ENCODE peak calls at places on chromosomes 12 and 14, in ten cellular contexts. One of them, this sample, is unnamed.

GRCh38 chr12:81953541-81953940 is 194.4 kb upstream of the PPFIA2 start:
- DNase-seq in thyroid gland: no peak
- DNase-seq in uterus: no peak
- DNase-seq in ovary: no peak
- DNase-seq in K562: no peak
- DNase-seq in gastrocnemius medialis: no peak
- DNase-seq in Peyer's patch: no peak
- DNase-seq in IMR-90: no peak
- DNase-seq in esophagus squamous epithelium: no peak
- DNase-seq in heart left ventricle: no peak
- DNase-seq in this sample: no peak

GRCh38 chr12:8655421-8655820 is 7.2 kb downstream of the MFAP5 start:
- DNase-seq in IMR-90: no peak
- DNase-seq in Peyer's patch: no peak
- DNase-seq in esophagus squamous epithelium: no peak
- DNase-seq in heart left ventricle: no peak
- DNase-seq in K562: no peak
- DNase-seq in gastrocnemius medialis: no peak
- DNase-seq in thyroid gland: no peak
- DNase-seq in uterus: no peak
- DNase-seq in ovary: no peak
- DNase-seq in this sample: no peak

GRCh38 chr14:90060312-90060964 is 1.4 kb upstream of the KCNK13 start:
- DNase-seq in Peyer's patch: peak
- DNase-seq in uterus: no peak
- DNase-seq in ovary: peak
- DNase-seq in K562: peak
- DNase-seq in heart left ventricle: peak
- DNase-seq in thyroid gland: peak
- DNase-seq in gastrocnemius medialis: no peak
- DNase-seq in IMR-90: peak
- DNase-seq in esophagus squamous epithelium: no peak
- DNase-seq in this sample: no peak

GRCh38 chr12:132700212-132700913 is 10.3 kb upstream of the PGAM5 start:
- DNase-seq in uterus: no peak
- DNase-seq in esophagus squamous epithelium: no peak
- DNase-seq in gastrocnemius medialis: no peak
- DNase-seq in ovary: no peak
- DNase-seq in IMR-90: peak
- DNase-seq in heart left ventricle: no peak
- DNase-seq in K562: no peak
- DNase-seq in thyroid gland: no peak
- DNase-seq in Peyer's patch: no peak
- DNase-seq in this sample: no peak

GRCh38 chr12:45309826-45310626 is 94.1 kb downstream of the ANO6 start:
- DNase-seq in Peyer's patch: no peak
- DNase-seq in ovary: no peak
- DNase-seq in uterus: no peak
- DNase-seq in esophagus squamous epithelium: no peak
- DNase-seq in K562: no peak
- DNase-seq in gastrocnemius medialis: no peak
- DNase-seq in IMR-90: peak
- DNase-seq in thyroid gland: no peak
- DNase-seq in heart left ventricle: no peak
- DNase-seq in this sample: no peak

GRCh38 chr12:88153959-88154358 is 11.9 kb downstream of the TMTC3 start:
- DNase-seq in IMR-90: peak
- DNase-seq in K562: no peak
- DNase-seq in Peyer's patch: no peak
- DNase-seq in gastrocnemius medialis: no peak
- DNase-seq in thyroid gland: no peak
- DNase-seq in uterus: no peak
- DNase-seq in heart left ventricle: no peak
- DNase-seq in ovary: no peak
- DNase-seq in esophagus squamous epithelium: no peak
- DNase-seq in this sample: no peak

GRCh38 chr14:40252817-40253447 is 820.7 kb upstream of the FBXO33 start:
- DNase-seq in gastrocnemius medialis: no peak
- DNase-seq in thyroid gland: no peak
- DNase-seq in ovary: no peak
- DNase-seq in heart left ventricle: no peak
- DNase-seq in IMR-90: no peak
- DNase-seq in K562: no peak
- DNase-seq in esophagus squamous epithelium: no peak
- DNase-seq in Peyer's patch: no peak
- DNase-seq in uterus: no peak
- DNase-seq in this sample: no peak

GRCh38 chr12:30450872-30451271 is 244.8 kb downstream of the IPO8 start:
- DNase-seq in Peyer's patch: no peak
- DNase-seq in thyroid gland: no peak
- DNase-seq in K562: peak
- DNase-seq in esophagus squamous epithelium: no peak
- DNase-seq in ovary: no peak
- DNase-seq in IMR-90: no peak
- DNase-seq in gastrocnemius medialis: no peak
- DNase-seq in heart left ventricle: no peak
- DNase-seq in uterus: no peak
- DNase-seq in this sample: no peak

GRCh38 chr14:32078030-32078793 is 1.1 kb downstream of the ARHGAP5 start:
- DNase-seq in thyroid gland: peak
- DNase-seq in Peyer's patch: peak
- DNase-seq in gastrocnemius medialis: no peak
- DNase-seq in K562: peak
- DNase-seq in heart left ventricle: peak
- DNase-seq in IMR-90: peak
- DNase-seq in ovary: peak
- DNase-seq in esophagus squamous epithelium: no peak
- DNase-seq in uterus: peak
- DNase-seq in this sample: no peak

GRCh38 chr14:71208702-71209357 is 301.6 kb downstream of the PCNX1 start:
- DNase-seq in gastrocnemius medialis: no peak
- DNase-seq in ovary: no peak
- DNase-seq in Peyer's patch: no peak
- DNase-seq in K562: peak
- DNase-seq in esophagus squamous epithelium: no peak
- DNase-seq in IMR-90: no peak
- DNase-seq in thyroid gland: no peak
- DNase-seq in uterus: no peak
- DNase-seq in heart left ventricle: no peak
- DNase-seq in this sample: no peak

GRCh38 chr12:80513211-80513610 is 69.2 kb downstream of the PTPRQ start:
- DNase-seq in uterus: no peak
- DNase-seq in Peyer's patch: no peak
- DNase-seq in thyroid gland: peak
- DNase-seq in IMR-90: no peak
- DNase-seq in K562: no peak
- DNase-seq in gastrocnemius medialis: no peak
- DNase-seq in heart left ventricle: no peak
- DNase-seq in esophagus squamous epithelium: no peak
- DNase-seq in ovary: no peak
- DNase-seq in this sample: no peak

GRCh38 chr12:4438834-4439596 is 6.6 kb downstream of the FGF6 start:
- DNase-seq in gastrocnemius medialis: no peak
- DNase-seq in thyroid gland: no peak
- DNase-seq in esophagus squamous epithelium: no peak
- DNase-seq in heart left ventricle: no peak
- DNase-seq in K562: no peak
- DNase-seq in IMR-90: no peak
- DNase-seq in uterus: no peak
- DNase-seq in ovary: no peak
- DNase-seq in Peyer's patch: peak
- DNase-seq in this sample: no peak

GRCh38 chr12:51847830-51848727 is at the start of gene FIGNL2:
- DNase-seq in uterus: no peak
- DNase-seq in gastrocnemius medialis: no peak
- DNase-seq in heart left ventricle: peak
- DNase-seq in IMR-90: peak
- DNase-seq in K562: peak
- DNase-seq in Peyer's patch: no peak
- DNase-seq in ovary: no peak
- DNase-seq in thyroid gland: no peak
- DNase-seq in esophagus squamous epithelium: no peak
- DNase-seq in this sample: no peak

GRCh38 chr12:50088577-50089335 is 3.6 kb downstream of the SMARCD1 start:
- DNase-seq in gastrocnemius medialis: no peak
- DNase-seq in heart left ventricle: no peak
- DNase-seq in uterus: peak
- DNase-seq in thyroid gland: peak
- DNase-seq in esophagus squamous epithelium: no peak
- DNase-seq in ovary: no peak
- DNase-seq in Peyer's patch: peak
- DNase-seq in K562: peak
- DNase-seq in IMR-90: peak
- DNase-seq in this sample: peak

GRCh38 chr12:19683178-19683927 is 244.1 kb downstream of the AEBP2 start:
- DNase-seq in IMR-90: peak
- DNase-seq in K562: no peak
- DNase-seq in Peyer's patch: no peak
- DNase-seq in esophagus squamous epithelium: no peak
- DNase-seq in ovary: no peak
- DNase-seq in thyroid gland: no peak
- DNase-seq in uterus: no peak
- DNase-seq in heart left ventricle: no peak
- DNase-seq in gastrocnemius medialis: no peak
- DNase-seq in this sample: no peak

GRCh38 chr12:108694812-108695278 is 36.5 kb downstream of the CORO1C start:
- DNase-seq in esophagus squamous epithelium: no peak
- DNase-seq in Peyer's patch: no peak
- DNase-seq in heart left ventricle: no peak
- DNase-seq in ovary: no peak
- DNase-seq in thyroid gland: no peak
- DNase-seq in IMR-90: peak
- DNase-seq in K562: peak
- DNase-seq in uterus: no peak
- DNase-seq in gastrocnemius medialis: peak
- DNase-seq in this sample: no peak

DNA sequence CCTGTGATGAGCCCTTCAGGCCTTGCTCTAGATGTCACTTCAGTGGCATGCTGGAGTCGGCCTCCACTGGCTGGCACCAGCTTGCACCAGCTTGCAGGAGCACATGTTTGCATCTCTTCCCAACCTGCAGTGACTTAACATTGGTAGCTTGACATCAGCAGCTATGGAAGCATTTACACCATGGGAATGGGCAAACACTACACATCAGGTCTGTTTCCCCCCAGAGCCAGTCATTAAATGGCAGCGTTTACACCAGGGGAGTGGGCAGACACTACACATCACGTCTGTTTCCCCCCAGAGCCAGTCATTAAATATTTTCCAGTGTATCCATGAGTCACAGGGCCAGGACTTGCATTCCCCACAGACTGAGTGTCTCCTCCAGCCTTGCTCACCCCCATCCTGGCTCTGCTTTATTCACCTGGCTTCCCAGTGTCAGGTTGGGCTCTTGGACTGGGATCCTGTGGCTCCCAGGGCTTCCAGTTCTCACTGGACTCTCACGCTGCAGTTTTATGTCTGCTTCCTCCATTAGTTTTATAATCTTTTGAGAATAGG is 51.6 kb upstream of the VRK1 start:
- DNase-seq in Peyer's patch: no peak
- DNase-seq in K562: no peak
- DNase-seq in ovary: no peak
- DNase-seq in IMR-90: no peak
- DNase-seq in thyroid gland: no peak
- DNase-seq in gastrocnemius medialis: no peak
- DNase-seq in esophagus squamous epithelium: no peak
- DNase-seq in heart left ventricle: no peak
- DNase-seq in uterus: no peak
- DNase-seq in this sample: no peak
- H3K4me3 ChIP-seq in Peyer's patch: no peak
- H3K4me3 ChIP-seq in K562: no peak
- H3K4me3 ChIP-seq in ovary: no peak
- H3K4me3 ChIP-seq in IMR-90: no peak
- H3K4me3 ChIP-seq in thyroid gland: no peak
- H3K4me3 ChIP-seq in gastrocnemius medialis: no peak
- H3K4me3 ChIP-seq in esophagus squamous epithelium: no peak
- H3K4me3 ChIP-seq in heart left ventricle: no peak
- H3K4me3 ChIP-seq in uterus: no peak
- H3K4me3 ChIP-seq in this sample: no peak

GRCh38 chr14:92794961-92795360 is 856 bp downstream of the GOLGA5 start:
- DNase-seq in esophagus squamous epithelium: no peak
- DNase-seq in heart left ventricle: no peak
- DNase-seq in ovary: no peak
- DNase-seq in uterus: no peak
- DNase-seq in gastrocnemius medialis: no peak
- DNase-seq in K562: no peak
- DNase-seq in thyroid gland: no peak
- DNase-seq in IMR-90: no peak
- DNase-seq in Peyer's patch: no peak
- DNase-seq in this sample: no peak
- TF ChIP-seq CTCF in esophagus squamous epithelium: no peak
- TF ChIP-seq CTCF in heart left ventricle: no peak
- TF ChIP-seq CTCF in ovary: no peak
- TF ChIP-seq CTCF in uterus: no peak
- TF ChIP-seq CTCF in gastrocnemius medialis: no peak
- TF ChIP-seq CTCF in K562: no peak
- TF ChIP-seq CTCF in thyroid gland: no peak
- TF ChIP-seq CTCF in IMR-90: no peak
- TF ChIP-seq CTCF in Peyer's patch: no peak
- TF ChIP-seq CTCF in this sample: no peak

DNA sequence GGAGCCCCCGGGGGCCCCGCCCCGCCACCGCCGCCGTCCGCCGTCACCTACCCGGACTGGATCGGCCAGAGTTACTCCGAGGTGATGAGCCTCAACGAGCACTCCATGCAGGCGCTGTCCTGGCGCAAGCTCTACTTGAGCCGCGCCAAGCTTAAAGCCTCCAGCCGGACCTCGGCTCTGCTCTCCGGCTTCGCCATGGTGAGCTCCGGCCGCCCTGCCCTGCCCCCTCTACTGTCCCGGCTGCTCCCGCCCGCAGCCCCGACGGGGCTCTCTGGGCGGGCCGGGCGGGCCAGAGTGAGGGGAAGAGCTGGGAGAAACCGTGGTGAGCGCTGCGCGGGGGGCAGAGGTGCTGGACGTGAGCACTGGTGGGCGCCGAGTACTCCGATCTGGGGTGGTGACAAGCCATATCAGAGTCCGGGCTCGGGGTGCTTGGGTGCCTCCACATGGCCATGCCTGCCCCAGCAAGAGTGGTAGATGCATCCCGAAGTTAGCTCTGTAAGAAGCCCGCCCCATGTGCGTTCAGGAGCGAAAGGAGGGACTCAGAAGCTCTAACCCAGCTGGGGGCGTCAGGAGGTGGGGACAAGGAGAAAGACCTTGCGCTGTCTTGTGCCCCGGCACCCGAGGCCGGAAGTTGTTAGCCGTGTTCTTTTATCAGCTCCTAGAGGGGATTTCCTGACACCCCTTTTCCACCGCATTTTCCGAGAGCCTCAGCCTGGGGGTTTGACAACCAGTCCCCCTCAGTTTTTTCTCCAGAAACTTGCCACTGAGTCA is 708 bp downstream of the ORAI1 start:
- DNase-seq in ovary: peak
- DNase-seq in heart left ventricle: peak
- DNase-seq in uterus: peak
- DNase-seq in thyroid gland: peak
- DNase-seq in K562: peak
- DNase-seq in gastrocnemius medialis: peak
- DNase-seq in Peyer's patch: peak
- DNase-seq in esophagus squamous epithelium: no peak
- DNase-seq in IMR-90: peak
- DNase-seq in this sample: peak
- TF ChIP-seq POLR2A in ovary: no peak
- TF ChIP-seq POLR2A in heart left ventricle: no peak
- TF ChIP-seq POLR2A in uterus: no peak
- TF ChIP-seq POLR2A in thyroid gland: no peak
- TF ChIP-seq POLR2A in K562: peak
- TF ChIP-seq POLR2A in gastrocnemius medialis: no peak
- TF ChIP-seq POLR2A in Peyer's patch: no peak
- TF ChIP-seq POLR2A in esophagus squamous epithelium: peak
- TF ChIP-seq POLR2A in IMR-90: no peak
- TF ChIP-seq POLR2A in this sample: no peak

GRCh38 chr12:95988506-95989275 is 7.5 kb downstream of the HAL start:
- DNase-seq in ovary: no peak
- DNase-seq in K562: no peak
- DNase-seq in uterus: no peak
- DNase-seq in thyroid gland: no peak
- DNase-seq in esophagus squamous epithelium: no peak
- DNase-seq in gastrocnemius medialis: no peak
- DNase-seq in IMR-90: no peak
- DNase-seq in heart left ventricle: no peak
- DNase-seq in Peyer's patch: no peak
- DNase-seq in this sample: no peak
- H3K4me3 ChIP-seq in ovary: no peak
- H3K4me3 ChIP-seq in K562: no peak
- H3K4me3 ChIP-seq in uterus: no peak
- H3K4me3 ChIP-seq in thyroid gland: no peak
- H3K4me3 ChIP-seq in esophagus squamous epithelium: no peak
- H3K4me3 ChIP-seq in gastrocnemius medialis: no peak
- H3K4me3 ChIP-seq in IMR-90: no peak
- H3K4me3 ChIP-seq in heart left ventricle: no peak
- H3K4me3 ChIP-seq in Peyer's patch: no peak
- H3K4me3 ChIP-seq in this sample: no peak

This sample was measured in breast epithelium.